ENCODE peak calls at places on chromosomes 3 and 15, in nine cellular contexts. Q is NT2/D1; F is neuronal stem cell; P is CD8-positive, alpha-beta memory T cell; J is upper lobe of right lung; H is PC-9; S is tibial artery; W is CD4-positive, CD25-positive, alpha-beta regulatory T cell; R is mucosa of descending colon. K is an unnamed sample. For H3K4me1, the result is how much of the 10 kb centered on the place peaks cover.

GRCh38 chr3:128170866-128171516 is 17.7 kb downstream of the EEFSEC start:
- DNase-seq in S (no peak), P (no peak), Q (peak), H (peak), F (peak), W (no peak), R (peak), J (no peak), K (peak)

GRCh38 chr15:91228890-91229289 is 128.8 kb downstream of the SV2B start:
- DNase-seq in W (no peak), F (no peak), J (no peak), Q (no peak), H (no peak), P (no peak), R (no peak), S (no peak), K (no peak)

GRCh38 chr15:63503739-63504246 is 600 bp upstream of the USP3 start:
- DNase-seq in Q (no peak), J (no peak), W (peak), H (peak), P (peak), S (no peak), F (no peak), R (peak), K (peak)

GRCh38 chr3:149582395-149582794 is 75.4 kb downstream of the WWTR1 start:
- DNase-seq in W (no peak), Q (no peak), J (no peak), P (no peak), F (no peak), H (no peak), S (no peak), R (no peak), K (no peak)

GRCh38 chr3:187120324-187120723 is 19.0 kb downstream of the RPL39L start:
- DNase-seq in S (no peak), J (no peak), F (no peak), H (no peak), W (no peak), P (no peak), R (no peak), Q (no peak), K (no peak)

GRCh38 chr3:54891540-54891897 is 36.3 kb downstream of the LRTM1 start:
- DNase-seq in H (peak), R (peak), S (peak), J (peak), Q (peak), W (no peak), F (no peak), P (no peak), K (peak)

GRCh38 chr3:151428386-151428785 is 32.5 kb downstream of the IGSF10 start:
- DNase-seq in Q (no peak), S (no peak), H (no peak), P (no peak), J (no peak), F (no peak), W (no peak), R (no peak), K (no peak)

GRCh38 chr3:126847061-126847460 is 135.9 kb upstream of the PLXNA1 start:
- DNase-seq in H (no peak), W (no peak), F (no peak), R (no peak), P (no peak), S (no peak), Q (no peak), J (peak), K (no peak)

GRCh38 chr3:124774305-124774673 is 44.0 kb downstream of the UMPS start:
- DNase-seq in R (no peak), H (peak), F (peak), Q (peak), P (no peak), J (no peak), S (no peak), W (no peak), K (no peak)

GRCh38 chr3:153977148-153977547 is 144.0 kb upstream of the ARHGEF26 start:
- DNase-seq in P (no peak), S (no peak), Q (no peak), R (no peak), H (no peak), F (no peak), W (no peak), J (no peak), K (no peak)

GRCh38 chr3:195558602-195559001 is 15.5 kb upstream of the PPP1R2 start:
- DNase-seq in S (no peak), P (no peak), W (no peak), H (peak), Q (no peak), J (no peak), F (no peak), R (peak), K (no peak)

GRCh38 chr3:159870723-159871122 is 117.9 kb upstream of the IL12A start:
- DNase-seq in R (no peak), S (no peak), H (no peak), P (no peak), F (no peak), W (no peak), Q (no peak), J (no peak), K (no peak)

GRCh38 chr15:70199601-70200000 is 101.9 kb upstream of the TLE3 start:
- DNase-seq in W (no peak), Q (no peak), J (peak), P (no peak), R (no peak), S (peak), F (no peak), H (no peak), K (no peak)

GRCh38 chr15:70197945-70198361 is 100.2 kb upstream of the TLE3 start:
- DNase-seq in R (no peak), J (no peak), H (peak), S (peak), P (no peak), Q (no peak), W (no peak), F (no peak), K (no peak)

GRCh38 chr15:70197318-70197944 is 99.7 kb upstream of the TLE3 start:
- DNase-seq in R (no peak), J (no peak), W (no peak), F (no peak), P (no peak), H (no peak), S (peak), Q (no peak), K (no peak)

GRCh38 chr15:70199124-70199482 is 101.4 kb upstream of the TLE3 start:
- DNase-seq in S (no peak), J (peak), W (no peak), F (no peak), Q (no peak), P (no peak), R (no peak), H (no peak), K (no peak)

DNA sequence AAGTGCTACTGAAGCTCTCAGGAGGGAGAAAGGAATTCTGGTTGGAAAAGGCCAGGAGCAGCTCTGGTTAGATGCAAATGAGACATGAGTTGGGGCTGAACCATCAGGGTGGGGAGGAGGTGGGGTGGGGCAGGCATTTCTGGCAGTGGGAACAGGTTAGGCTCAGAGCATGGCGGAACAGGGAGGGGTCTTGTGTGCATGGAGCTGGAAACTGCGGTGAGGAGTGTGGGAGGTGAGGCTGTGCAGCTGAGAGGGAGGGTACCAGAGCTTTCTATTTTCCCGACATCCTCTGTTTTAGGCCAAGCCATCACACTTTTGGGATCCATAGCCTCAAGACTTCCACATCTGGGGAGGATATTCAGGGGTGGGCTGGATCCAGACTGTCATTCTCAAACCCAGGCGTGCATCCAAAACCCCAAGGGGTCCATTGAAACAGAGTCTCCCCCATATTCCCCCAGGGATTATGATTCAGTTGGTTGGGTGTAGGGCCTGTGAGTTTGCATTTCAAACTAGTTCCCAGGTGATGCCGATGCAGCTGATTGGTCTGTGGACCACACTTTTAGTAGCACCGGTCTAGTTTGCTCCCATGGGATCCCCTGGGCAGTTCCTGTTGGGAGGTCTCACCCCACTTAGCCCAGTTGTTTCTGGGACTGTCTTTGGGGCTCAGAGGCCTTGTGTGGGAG is 100.9 kb upstream of the TLE3 start:
- DNase-seq in R (no peak), F (no peak), W (no peak), S (no peak), J (peak), P (no peak), Q (no peak), H (peak), K (no peak)
- H3K4me3 ChIP-seq in R (no peak), F (no peak), W (no peak), S (no peak), J (no peak), P (no peak), Q (no peak), H (no peak), K (no peak)

DNA sequence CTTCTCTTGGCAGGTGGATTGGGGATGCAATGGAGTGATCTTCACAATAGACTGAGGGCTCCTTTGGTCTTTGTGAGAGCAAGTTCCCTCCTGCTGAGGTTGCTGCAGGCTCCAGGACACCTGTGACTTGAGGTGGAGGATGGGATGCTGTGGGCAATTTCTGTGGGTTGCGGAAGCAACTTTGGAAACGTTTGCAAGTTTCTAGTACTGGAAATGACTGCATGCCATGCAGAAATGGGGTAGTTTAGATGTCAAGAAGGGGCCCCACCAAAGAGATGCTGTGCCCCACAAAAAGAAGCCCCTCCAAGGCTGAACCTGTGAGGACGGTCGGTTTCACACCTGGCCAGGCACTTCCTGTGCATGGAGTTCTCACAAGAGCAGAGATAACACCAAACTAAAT is 80.4 kb upstream of the XCR1 start:
- DNase-seq in F (no peak), Q (no peak), J (no peak), P (peak), S (no peak), R (no peak), H (no peak), W (no peak), K (no peak)
- H3K4me1 ChIP-seq in F (under half), Q (under half), J (under half), P (half or more), S (under half), R (under half), H (half or more), W (under half), K (under half)

GRCh38 chr15:82103500-82103899 is 57.7 kb upstream of the MEX3B start:
- DNase-seq in F (no peak), S (no peak), J (no peak), H (no peak), W (no peak), Q (no peak), R (no peak), P (no peak), K (no peak)

GRCh38 chr15:82105458-82106205 is 59.8 kb upstream of the MEX3B start:
- DNase-seq in F (no peak), Q (no peak), H (no peak), R (no peak), W (no peak), S (no peak), J (no peak), P (no peak), K (peak)

GRCh38 chr15:82095803-82096202 is 50.0 kb upstream of the MEX3B start:
- DNase-seq in P (no peak), F (no peak), H (no peak), S (no peak), Q (no peak), W (no peak), J (no peak), R (no peak), K (no peak)

GRCh38 chr15:82098674-82099073 is 52.9 kb upstream of the MEX3B start:
- DNase-seq in Q (no peak), P (no peak), H (no peak), R (no peak), S (no peak), F (no peak), W (no peak), J (no peak), K (no peak)

DNA sequence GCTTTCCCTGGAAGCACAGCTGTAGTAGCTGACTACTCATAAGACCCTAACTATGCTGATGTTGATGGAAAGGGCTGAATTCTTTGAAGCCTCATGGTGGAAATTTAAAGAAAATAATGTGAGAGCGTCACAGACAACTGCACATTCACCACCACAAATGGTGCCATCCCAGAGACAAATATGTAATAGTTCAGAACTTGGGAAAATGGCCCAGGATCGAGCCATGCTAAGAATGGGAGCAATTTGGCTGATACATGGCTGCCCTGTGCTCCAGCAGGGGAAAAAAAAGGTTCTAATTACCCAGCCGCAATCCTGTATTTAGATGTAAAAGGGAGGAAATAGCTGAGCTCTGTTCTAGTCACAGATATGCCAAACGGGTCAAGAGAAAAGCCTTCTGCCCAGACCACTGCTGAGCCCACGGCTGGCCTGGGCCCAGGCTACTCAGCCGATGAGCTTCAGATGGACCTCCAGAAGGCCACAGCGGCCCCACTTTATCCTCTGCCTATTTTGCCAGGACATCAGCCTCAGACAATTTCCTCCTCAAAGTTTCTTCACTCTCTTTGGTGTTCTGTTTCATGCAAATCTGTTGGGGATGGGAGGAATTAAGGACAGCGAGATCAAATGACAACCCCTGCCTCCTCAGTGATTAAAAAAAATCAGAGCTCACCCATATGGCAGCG is 54.4 kb upstream of the MEX3B start:
- DNase-seq in J (no peak), R (no peak), F (peak), P (no peak), H (no peak), S (no peak), Q (peak), W (no peak), K (no peak)
- H3K4me3 ChIP-seq in J (no peak), R (no peak), F (no peak), P (no peak), H (no peak), S (no peak), Q (no peak), W (no peak), K (no peak)

GRCh38 chr3:49013113-49013737 is 5.2 kb downstream of the DALRD3 start:
- DNase-seq in P (no peak), R (no peak), H (no peak), W (no peak), Q (no peak), F (no peak), J (no peak), S (no peak), K (no peak)
- H3K4me1 ChIP-seq in P (under half), R (under half), H (under half), W (under half), Q (under half), F (under half), J (under half), S (under half), K (under half)

GRCh38 chr3:184488577-184488976 is 73.0 kb upstream of the EPHB3 start:
- DNase-seq in W (no peak), Q (no peak), H (no peak), P (no peak), R (no peak), S (no peak), J (no peak), F (no peak), K (no peak)
- H3K4me3 ChIP-seq in W (no peak), Q (no peak), H (no peak), P (no peak), R (no peak), S (no peak), J (no peak), F (no peak), K (no peak)

DNA sequence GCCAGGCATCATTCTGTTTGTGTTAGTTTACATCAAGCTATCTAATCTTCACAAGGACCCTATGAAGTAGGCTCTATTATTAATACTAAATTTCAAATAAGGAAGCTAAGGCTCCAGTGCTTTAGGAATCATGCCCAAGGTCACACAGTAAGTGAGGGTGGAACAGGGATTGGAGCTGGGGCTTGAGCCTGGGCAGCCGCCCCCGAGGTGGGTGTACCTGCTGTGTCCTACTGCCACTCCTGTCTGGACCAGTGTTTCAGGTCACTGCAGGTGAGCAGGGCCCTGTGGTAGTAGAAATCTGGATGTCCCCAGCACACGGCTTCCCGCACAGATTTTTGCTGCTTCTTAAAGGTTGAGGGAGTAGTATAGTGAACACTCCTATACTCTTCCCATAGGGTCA is 6.5 kb downstream of the KLF13 start:
- DNase-seq in W (no peak), H (no peak), F (no peak), S (no peak), J (peak), Q (no peak), P (no peak), R (no peak), K (peak)
- H3K4me1 ChIP-seq in W (half or more), H (under half), F (under half), S (under half), J (half or more), Q (under half), P (half or more), R (half or more), K (half or more)

K was measured in pancreas.